ENCODE peak calls at places on chromosomes 3 and 15, in seven cellular contexts. G is MM.1S, F is OCI-LY7, J is GM23338, K is GM23248, E is SK-N-SH, V is hepatocyte. M is an unnamed sample.

GRCh38 chr15:99305761-99306505 is 54.7 kb downstream of the LRRC28 start:
- DNase-seq in G (no peak), V (peak; percentile 42), F (no peak), J (peak; percentile 59), E (no peak), K (peak; percentile 22), M (peak; percentile 58)

GRCh38 chr15:97875025-97875512 is 85.4 kb upstream of the ARRDC4 start:
- DNase-seq in J (no peak), E (no peak), F (no peak), K (no peak), V (no peak), G (no peak), M (no peak)

GRCh38 chr3:138694287-138695007 is 85.9 kb downstream of the FAIM start:
- DNase-seq in J (no peak), E (no peak), G (no peak), K (peak; percentile 90), F (no peak), V (peak; percentile 48), M (no peak)

GRCh38 chr3:18308096-18308495 is 117.0 kb downstream of the SATB1 start:
- DNase-seq in F (no peak), J (no peak), E (no peak), K (no peak), V (no peak), G (no peak), M (no peak)

GRCh38 chr3:71119171-71119570 is 464.4 kb downstream of the FOXP1 start:
- DNase-seq in J (no peak), F (no peak), K (peak; percentile 54), E (no peak), G (no peak), V (no peak), M (no peak)

GRCh38 chr3:195101927-195102608 is 168.9 kb downstream of the XXYLT1 start:
- DNase-seq in V (no peak), J (no peak), E (no peak), F (no peak), G (no peak), K (no peak), M (no peak)

GRCh38 chr15:48718646-48719045 is 73.1 kb upstream of the FBN1 start:
- DNase-seq in F (no peak), K (peak; percentile 87), J (no peak), V (no peak), E (no peak), G (no peak), M (no peak)

GRCh38 chr3:181704421-181705066 is 7.2 kb upstream of the SOX2 start:
- DNase-seq in F (no peak), J (peak; percentile 19), E (no peak), K (no peak), G (no peak), V (no peak), M (peak; percentile 3)

GRCh38 chr3:49279376-49279775 is 2.3 kb upstream of the C3orf62 start:
- DNase-seq in E (no peak), G (no peak), J (no peak), F (no peak), V (no peak), K (peak; percentile 68), M (no peak)

GRCh38 chr3:97201814-97202213 is 387.4 kb downstream of the EPHA6 start:
- DNase-seq in G (no peak), V (no peak), F (no peak), E (no peak), K (no peak), J (no peak), M (no peak)

GRCh38 chr3:59451041-59451763 is 401.4 kb upstream of the CFAP20DC start:
- DNase-seq in J (no peak), K (no peak), E (no peak), G (peak; percentile 98), F (peak; percentile 92), V (no peak), M (no peak)

GRCh38 chr15:28953573-28954195 is 67.9 kb downstream of the APBA2 start:
- DNase-seq in E (no peak), J (no peak), F (no peak), G (no peak), V (no peak), K (no peak), M (no peak)

GRCh38 chr15:50377867-50378751 is 23.1 kb upstream of the GABPB1 start:
- DNase-seq in V (no peak), E (no peak), J (no peak), K (no peak), F (peak; percentile 53), G (no peak), M (no peak)

GRCh38 chr3:46673151-46674030 is 20.1 kb downstream of the ALS2CL start:
- DNase-seq in K (no peak), E (no peak), G (no peak), J (no peak), V (no peak), F (no peak), M (no peak)

GRCh38 chr3:109774108-109774507 is 436.8 kb upstream of the DPPA4 start:
- DNase-seq in K (no peak), G (no peak), F (no peak), V (no peak), E (no peak), J (no peak), M (no peak)

GRCh38 chr3:109772520-109772919 is 435.2 kb upstream of the DPPA4 start:
- DNase-seq in V (no peak), J (no peak), K (peak; percentile 6), E (no peak), G (no peak), F (no peak), M (no peak)

DNA sequence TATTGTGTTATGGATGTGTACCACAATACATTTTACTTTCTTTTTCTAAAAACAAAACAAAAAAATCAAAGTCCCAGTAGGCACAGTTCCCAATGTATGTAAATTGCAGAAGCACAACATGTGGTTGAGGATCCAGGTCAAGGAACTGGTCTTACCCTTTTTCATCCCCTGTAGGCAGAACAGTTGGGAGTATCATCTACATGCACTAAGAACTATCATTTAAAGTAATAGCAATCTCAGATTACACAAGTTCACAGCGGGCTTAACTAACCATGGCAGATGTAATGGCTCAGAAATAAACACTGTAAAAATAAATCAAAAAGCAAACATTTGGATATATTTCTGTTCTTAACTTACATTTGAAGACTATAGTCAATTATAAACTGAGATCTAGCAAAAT is 435.7 kb upstream of the DPPA4 start:
- DNase-seq in G (no peak), J (no peak), E (no peak), F (no peak), V (no peak), K (no peak), M (no peak)
- TF ChIP-seq EZH2phosphoT487 in G (no peak), J (no peak), E (no peak), F (no peak), V (no peak), K (no peak), M (no peak)

GRCh38 chr15:67999320-68000100 is 54.6 kb upstream of the PIAS1 start:
- DNase-seq in E (no peak), F (no peak), G (no peak), V (no peak), J (no peak), K (peak; percentile 14), M (no peak)

GRCh38 chr15:68001811-68002210 is 52.3 kb upstream of the PIAS1 start:
- DNase-seq in K (no peak), G (no peak), F (no peak), V (no peak), J (no peak), E (no peak), M (no peak)

GRCh38 chr15:68000754-68001153 is 53.4 kb upstream of the PIAS1 start:
- DNase-seq in G (no peak), J (no peak), F (no peak), K (no peak), V (no peak), E (no peak), M (no peak)

GRCh38 chr15:67997996-67998395 is 56.1 kb upstream of the PIAS1 start:
- DNase-seq in G (no peak), K (peak; percentile 46), J (no peak), F (no peak), E (no peak), V (no peak), M (no peak)

GRCh38 chr15:67998599-67999122 is 55.5 kb upstream of the PIAS1 start:
- DNase-seq in G (no peak), E (no peak), V (no peak), F (no peak), J (no peak), K (peak; percentile 66), M (no peak)
- TF ChIP-seq EZH2phosphoT487 in G (no peak), E (no peak), V (no peak), F (no peak), J (no peak), K (peak; percentile 33), M (no peak)

DNA sequence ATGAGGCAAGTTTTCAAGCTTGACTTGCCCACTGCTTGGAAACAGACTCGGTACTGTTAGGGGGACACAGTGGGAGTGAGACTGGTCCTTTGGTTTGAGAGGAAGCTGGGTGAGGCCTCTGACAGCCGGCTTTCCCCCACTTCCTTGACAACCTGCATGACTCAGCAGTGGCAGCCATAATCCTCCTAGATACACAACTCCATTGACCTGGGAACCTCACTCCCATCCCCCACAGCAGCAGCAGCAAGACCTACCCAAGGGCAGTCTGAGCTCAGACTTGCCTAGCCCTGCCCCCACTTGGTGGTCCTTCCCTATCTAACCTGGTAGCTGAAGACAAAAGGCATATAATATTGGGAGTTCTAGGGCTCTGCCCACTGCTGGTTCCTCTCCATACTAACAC is 1043.5 kb upstream of the ALCAM start:
- DNase-seq in F (no peak), E (no peak), K (no peak), G (no peak), J (no peak), V (no peak), M (no peak)
- TF ChIP-seq EZH2phosphoT487 in F (no peak), E (no peak), K (no peak), G (no peak), J (no peak), V (no peak), M (no peak)

DNA sequence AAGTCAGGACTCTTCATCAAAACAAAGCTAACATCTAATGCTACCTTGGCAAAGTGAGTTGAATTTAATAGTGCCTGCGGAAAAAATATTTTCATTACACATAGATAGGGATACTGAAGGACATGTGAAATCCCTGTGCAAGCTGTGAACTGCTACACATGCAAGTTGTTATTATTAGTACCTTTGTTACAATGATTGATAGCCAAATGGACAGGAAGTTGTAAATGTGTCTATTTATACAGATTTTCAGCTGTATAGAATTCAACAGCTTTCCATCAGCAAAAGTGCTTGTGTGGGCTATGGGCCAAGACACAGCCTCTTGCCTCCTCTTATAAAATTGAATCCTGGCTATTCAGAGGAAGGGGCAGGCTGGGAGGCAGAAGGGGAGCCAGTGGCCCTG is 47.8 kb downstream of the UMPS start:
- DNase-seq in G (no peak), E (no peak), K (no peak), V (no peak), J (no peak), F (no peak), M (no peak)
- TF ChIP-seq EZH2phosphoT487 in G (no peak), E (no peak), K (no peak), V (no peak), J (no peak), F (no peak), M (no peak)

DNA sequence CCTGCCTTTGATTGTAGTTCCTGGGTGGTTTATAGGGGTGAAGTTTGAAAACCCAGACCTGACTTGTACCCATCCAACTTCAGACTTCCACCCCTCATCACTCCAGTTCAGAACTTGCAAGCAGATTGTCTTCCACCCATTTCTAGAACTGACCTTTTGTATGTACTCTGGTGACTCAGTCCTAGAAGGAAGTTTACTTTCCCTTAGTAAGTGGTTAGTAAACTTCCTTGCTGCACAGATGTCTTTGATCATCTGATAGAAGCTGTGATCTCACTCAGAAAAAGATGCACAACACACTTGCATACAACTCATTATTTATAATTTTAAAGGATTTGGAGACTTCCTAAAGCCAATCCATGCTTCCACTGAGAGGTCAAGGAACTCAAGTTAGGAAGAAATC is 368.0 kb downstream of the MFSD1 start:
- DNase-seq in E (no peak), V (no peak), G (peak; percentile 32), K (peak; percentile 94), F (no peak), J (no peak), M (no peak)
- TF ChIP-seq EZH2phosphoT487 in E (no peak), V (no peak), G (no peak), K (no peak), F (no peak), J (no peak), M (no peak)

M was measured in neural progenitor cell.